ENCODE peak calls at places on chromosome 2, in five cellular contexts. One of them, this sample, is unnamed.

GRCh38 chr2:113219889-113220641 is 46.3 kb downstream of the PSD4 start:
- DNase-seq in aorta: peak; percentile 81
- DNase-seq in thoracic aorta: no peak
- DNase-seq in OCI-M1: no peak
- DNase-seq in EL: peak; percentile 62
- DNase-seq in this sample: no peak

GRCh38 chr2:24824966-24825882 is 32.0 kb downstream of the CENPO start:
- DNase-seq in aorta: peak; percentile 57
- DNase-seq in thoracic aorta: no peak
- DNase-seq in OCI-M1: peak; percentile 31
- DNase-seq in EL: no peak
- DNase-seq in this sample: no peak

GRCh38 chr2:113233593-113234550 is 44.8 kb downstream of the PAX8 start:
- DNase-seq in aorta: no peak
- DNase-seq in thoracic aorta: no peak
- DNase-seq in OCI-M1: no peak
- DNase-seq in EL: peak; percentile 52
- DNase-seq in this sample: no peak

GRCh38 chr2:71464389-71464788 is 11.0 kb downstream of the DYSF start:
- DNase-seq in aorta: no peak
- DNase-seq in thoracic aorta: no peak
- DNase-seq in OCI-M1: no peak
- DNase-seq in EL: no peak
- DNase-seq in this sample: no peak

GRCh38 chr2:118689456-118689855 is 158.0 kb downstream of the EN1 start:
- DNase-seq in aorta: no peak
- DNase-seq in thoracic aorta: no peak
- DNase-seq in OCI-M1: no peak
- DNase-seq in EL: no peak
- DNase-seq in this sample: no peak

GRCh38 chr2:221100467-221101089 is 471.5 kb downstream of the EPHA4 start:
- DNase-seq in aorta: no peak
- DNase-seq in thoracic aorta: no peak
- DNase-seq in OCI-M1: no peak
- DNase-seq in EL: no peak
- DNase-seq in this sample: no peak

GRCh38 chr2:165015052-165015642 is 59.8 kb upstream of the SLC38A11 start:
- DNase-seq in aorta: peak; percentile 85
- DNase-seq in thoracic aorta: no peak
- DNase-seq in OCI-M1: peak; percentile 74
- DNase-seq in EL: peak; percentile 56
- DNase-seq in this sample: peak; percentile 21

GRCh38 chr2:96636772-96637171 is 1.3 kb downstream of the KANSL3 start:
- DNase-seq in aorta: no peak
- DNase-seq in thoracic aorta: no peak
- DNase-seq in OCI-M1: peak; percentile 54
- DNase-seq in EL: no peak
- DNase-seq in this sample: no peak

GRCh38 chr2:134621939-134622705 is 96.7 kb downstream of the TMEM163 start:
- DNase-seq in aorta: no peak
- DNase-seq in thoracic aorta: no peak
- DNase-seq in OCI-M1: peak; percentile 73
- DNase-seq in EL: no peak
- DNase-seq in this sample: no peak

GRCh38 chr2:56191617-56192016 is 7.8 kb downstream of the CCDC85A start:
- DNase-seq in aorta: no peak
- DNase-seq in thoracic aorta: no peak
- DNase-seq in OCI-M1: peak; percentile 46
- DNase-seq in EL: peak; percentile 70
- DNase-seq in this sample: no peak

GRCh38 chr2:205908491-205909193 is 177.3 kb downstream of the INO80D start:
- DNase-seq in aorta: no peak
- DNase-seq in thoracic aorta: no peak
- DNase-seq in OCI-M1: no peak
- DNase-seq in EL: no peak
- DNase-seq in this sample: no peak

This sample was measured in T follicular helper cell.